ENCODE peak calls at places on chromosomes 5 and 9, in six cellular contexts. D is left ventricle myocardium inferior, C is lung, U is A673, H is A549, T is endodermal cell. G is an unnamed sample.
A peak's percentile ranks its signal among the peaks of the same experiment; 100 is the strongest.

GRCh38 chr9:17665450-17665849 is 86.6 kb downstream of the SH3GL2 start:
- DNase-seq in C (no peak), H (no peak), T (no peak), D (no peak), U (no peak), G (no peak)

GRCh38 chr5:55985181-55985580 is 9.6 kb downstream of the IL6ST start:
- DNase-seq in C (no peak), H (no peak), U (no peak), D (no peak), T (no peak), G (no peak)

GRCh38 chr5:95669540-95669939 is 13.3 kb downstream of the SPATA9 start:
- DNase-seq in C (no peak), T (peak; percentile 85), U (no peak), D (peak; percentile 69), H (no peak), G (no peak)

GRCh38 chr5:88694087-88694703 is 188.8 kb downstream of the MEF2C start:
- DNase-seq in C (no peak), U (no peak), H (no peak), T (no peak), D (no peak), G (no peak)

GRCh38 chr9:116340270-116340669 is 186.7 kb downstream of the PAPPA start:
- DNase-seq in D (no peak), C (no peak), H (no peak), T (no peak), U (no peak), G (no peak)

GRCh38 chr5:79773612-79774011 is 84.0 kb downstream of the CMYA5 start:
- DNase-seq in C (no peak), H (no peak), D (no peak), U (no peak), T (no peak), G (no peak)

GRCh38 chr9:113594484-113595299 is 131.2 kb downstream of the RGS3 start:
- DNase-seq in H (no peak), C (no peak), D (no peak), U (no peak), T (no peak), G (no peak)

GRCh38 chr5:69498384-69498783 is 5.8 kb downstream of the OCLN start:
- DNase-seq in U (no peak), C (no peak), D (no peak), H (no peak), T (no peak), G (no peak)

GRCh38 chr5:147208134-147208533 is 26.7 kb upstream of the STK32A start:
- DNase-seq in T (no peak), U (no peak), D (no peak), H (no peak), C (no peak), G (no peak)

GRCh38 chr5:101160002-101160401 is 256.9 kb upstream of the ST8SIA4 start:
- DNase-seq in C (no peak), U (no peak), T (no peak), H (no peak), D (no peak), G (no peak)

GRCh38 chr5:113425909-113426308 is 8.9 kb downstream of the TSSK1B start:
- DNase-seq in U (no peak), C (no peak), T (no peak), D (no peak), H (no peak), G (no peak)

DNA sequence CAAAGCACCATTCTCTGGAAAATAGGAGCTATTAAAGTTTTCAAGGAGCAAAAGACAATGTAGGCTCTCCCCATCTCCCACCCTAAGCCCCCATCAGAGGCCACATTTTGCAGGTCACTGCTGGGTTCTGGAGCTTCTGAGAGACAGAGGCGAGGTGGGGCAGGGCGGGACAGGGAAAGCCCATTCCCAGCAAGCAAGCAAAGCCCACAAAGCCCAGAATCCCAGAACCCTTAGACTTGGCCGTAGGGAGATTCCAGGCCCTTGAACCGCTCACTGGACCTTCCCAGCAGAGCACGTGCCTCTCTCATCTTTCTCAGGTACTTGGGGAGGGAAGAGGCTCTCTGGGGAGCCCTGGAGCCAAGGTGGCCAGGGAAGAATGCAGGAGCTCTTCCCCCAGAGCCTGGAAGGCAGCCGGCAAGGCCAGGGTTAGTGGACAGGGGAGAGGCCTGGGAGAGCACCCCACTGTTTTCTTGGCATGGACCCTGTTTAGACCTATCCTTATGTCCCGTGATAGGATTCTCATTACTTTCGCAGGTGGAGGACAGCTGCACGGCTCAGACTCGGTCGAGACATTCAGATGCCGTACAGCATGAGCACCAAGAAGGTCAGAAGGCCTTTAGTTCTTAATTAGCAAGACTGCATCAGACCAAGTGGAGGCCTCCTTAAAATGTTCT is 52.4 kb downstream of the ZNF354C start:
- DNase-seq in U (no peak), D (no peak), T (peak; percentile 12), C (no peak), H (no peak), G (no peak)
- H3K9me3 ChIP-seq in U (no peaks in the 10 kb centered on the region), D (peaks cover 94% of the 10 kb centered on the region), T (peaks cover 24% of the 10 kb centered on the region), C (peaks cover 53% of the 10 kb centered on the region), H (peaks cover 20% of the 10 kb centered on the region), G (no peaks in the 10 kb centered on the region)

DNA sequence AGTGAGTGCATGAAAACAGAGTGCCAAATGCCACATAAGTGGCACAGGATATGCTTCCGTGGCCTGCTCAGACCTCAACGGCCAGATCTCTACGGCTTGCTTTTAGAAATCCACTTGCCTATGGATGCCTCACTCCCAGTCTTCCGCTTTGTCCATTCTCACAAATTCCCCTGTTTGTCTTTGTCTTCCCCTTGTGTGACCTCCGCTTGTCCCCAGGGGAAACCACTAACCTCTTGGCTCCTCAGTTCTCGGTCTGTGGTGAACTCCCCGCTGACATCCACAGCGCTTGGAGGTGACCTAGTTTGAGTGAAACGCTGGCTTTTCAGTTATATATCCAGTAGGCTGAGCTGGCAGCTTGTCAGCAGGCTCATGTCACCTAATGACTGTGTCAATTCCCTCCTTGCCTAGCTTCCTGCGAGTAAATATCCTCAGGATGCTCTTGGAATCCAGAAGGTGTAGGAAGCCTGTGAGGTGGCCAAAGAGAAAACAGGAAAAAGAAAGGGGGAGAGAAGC is 101.4 kb upstream of the SPRY4 start:
- DNase-seq in D (peak; percentile 62), C (no peak), T (peak; percentile 63), U (peak; percentile 80), H (no peak), G (no peak)
- H3K4me1 ChIP-seq in D (peaks cover 52% of the 10 kb centered on the region), C (peaks cover 4% of the 10 kb centered on the region), T (peaks cover under 1% of the 10 kb centered on the region), U (peaks cover 62% of the 10 kb centered on the region), H (peaks cover 6% of the 10 kb centered on the region), G (peaks cover 15% of the 10 kb centered on the region)

DNA sequence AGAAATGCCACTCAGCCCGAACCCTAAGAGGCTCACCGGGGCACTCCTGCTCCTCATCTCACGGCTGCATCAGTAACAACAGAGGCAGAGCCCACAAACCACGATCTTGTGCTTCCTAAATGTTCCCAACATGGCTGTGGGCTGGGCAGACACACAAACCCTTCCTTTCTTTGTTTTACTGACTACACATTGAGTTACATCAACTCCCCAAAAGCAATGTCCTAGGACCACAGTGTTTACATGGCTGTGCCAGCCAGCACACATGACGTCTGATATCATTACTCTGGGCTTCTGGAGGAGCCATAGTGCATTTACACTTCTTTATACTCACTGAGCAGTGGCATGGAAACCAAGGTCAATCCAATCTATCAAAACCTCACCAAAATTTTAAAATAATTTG is 101.4 kb downstream of the LHFPL2 start:
- DNase-seq in U (no peak), H (no peak), C (no peak), T (no peak), D (no peak), G (no peak)
- H3K4me3 ChIP-seq in U (no peak overlapping the region), H (no peak overlapping the region), C (no peak overlapping the region), T (no peak overlapping the region), D (no peak overlapping the region), G (no peak overlapping the region)

DNA sequence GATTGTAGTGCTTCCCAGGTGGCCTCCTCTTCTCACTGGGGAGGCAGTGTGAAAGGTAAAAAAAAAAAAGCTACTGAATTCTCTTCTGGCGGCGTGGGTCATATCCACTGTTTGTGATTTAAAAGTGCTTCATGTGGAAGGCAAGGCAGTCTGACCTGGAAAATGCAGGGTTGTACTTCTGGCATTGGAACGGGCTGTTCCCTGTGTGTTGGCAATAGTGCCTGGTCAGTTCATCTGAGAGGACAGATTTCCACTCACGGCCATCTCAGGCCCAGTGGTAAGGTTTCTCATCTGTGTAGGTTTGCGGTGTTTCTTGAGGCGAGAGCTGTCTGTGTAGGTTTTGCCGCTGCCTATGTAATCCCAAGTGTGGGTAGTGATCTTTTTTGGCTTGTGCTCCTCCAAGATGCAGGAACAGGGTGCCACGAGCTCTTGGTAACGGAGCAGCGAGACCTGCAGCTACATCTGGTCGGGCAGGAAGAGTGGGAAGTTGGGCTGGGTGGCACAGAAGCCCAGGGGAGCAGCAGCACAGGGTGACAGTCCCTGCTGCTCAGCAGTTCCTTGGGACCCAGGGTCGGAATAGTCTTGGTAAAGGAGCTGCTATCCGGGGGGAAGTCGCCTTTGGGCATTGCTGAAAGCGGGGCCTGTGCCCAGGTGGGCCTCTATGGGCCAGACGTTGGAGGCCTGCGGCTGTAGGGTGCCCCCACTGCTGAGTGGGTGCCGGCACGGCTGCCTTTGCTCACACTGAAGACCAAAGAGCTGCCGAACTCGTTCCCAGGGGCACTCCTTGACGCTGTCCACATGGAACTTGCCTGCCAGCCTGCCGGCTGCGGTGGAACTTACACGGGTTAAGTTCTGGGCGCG is 11.2 kb downstream of the RCL1 start:
- DNase-seq in H (no peak), C (no peak), D (no peak), T (no peak), U (no peak), G (no peak)
- H3K9me3 ChIP-seq in H (peaks cover 7% of the 10 kb centered on the region), C (no peaks in the 10 kb centered on the region), D (peaks cover 13% of the 10 kb centered on the region), T (peaks cover 18% of the 10 kb centered on the region), U (peaks cover 11% of the 10 kb centered on the region), G (no peaks in the 10 kb centered on the region)

GRCh38 chr9:70415041-70415440 is 584 bp upstream of the KLF9 start:
- DNase-seq in U (no peak), H (no peak), D (no peak), C (no peak), T (no peak), G (no peak)
- H3K4me1 ChIP-seq in U (peaks cover 17% of the 10 kb centered on the region), H (peaks cover 13% of the 10 kb centered on the region), D (peaks cover 74% of the 10 kb centered on the region), C (peaks cover 4% of the 10 kb centered on the region), T (peaks cover 3% of the 10 kb centered on the region), G (peaks cover 34% of the 10 kb centered on the region)

GRCh38 chr9:136964171-136964689 is 12.2 kb downstream of the LCN12 start:
- DNase-seq in D (no peak), T (no peak), H (no peak), C (no peak), U (no peak), G (no peak)
- H3K4me3 ChIP-seq in D (no peak overlapping the region), T (no peak overlapping the region), H (no peak overlapping the region), C (no peak overlapping the region), U (no peak overlapping the region), G (no peak overlapping the region)

DNA sequence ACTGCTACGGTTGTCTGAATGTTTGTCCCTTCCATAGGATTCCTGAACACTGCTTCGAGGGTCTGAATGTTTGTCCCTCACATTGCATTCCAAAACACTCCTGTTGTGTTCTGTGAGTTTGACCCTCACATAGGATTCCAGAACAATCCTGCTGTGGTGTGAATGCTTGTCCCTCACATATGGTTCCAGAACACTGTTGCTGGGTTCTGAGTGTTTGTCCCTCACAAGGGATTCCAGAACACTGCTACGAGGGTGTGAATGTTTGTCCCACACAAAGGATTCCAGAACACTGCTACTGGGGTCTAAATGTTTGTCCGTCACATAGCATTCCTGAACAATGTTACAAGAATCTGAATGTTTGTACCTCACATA is 201.2 kb downstream of the FOXD4L6 start:
- DNase-seq in U (no peak), T (peak; percentile 17), D (no peak), C (no peak), H (no peak), G (no peak)
- H3K9me3 ChIP-seq in U (peaks cover 16% of the 10 kb centered on the region), T (peaks cover 89% of the 10 kb centered on the region), D (peaks cover 96% of the 10 kb centered on the region), C (peaks cover 59% of the 10 kb centered on the region), H (peaks cover 83% of the 10 kb centered on the region), G (peaks cover 7% of the 10 kb centered on the region)

G was measured in naive thymus-derived CD4-positive, alpha-beta T cell.